ENCODE peak calls at places on chromosomes 7 and 10, in eight cellular contexts. J is CD4-positive, alpha-beta T cell; Z is T follicular helper cell; C is skeletal muscle cell; E is progenitor cell of endocrine pancreas; N is stimulated activated naive B cell treated with anti-CD40 and anti-IgM and Interleukin-4, amounts not matched to agents 10 μg/mL and 1 μg/mL and 100 μg/mL, for 72 hours; R is iPS-NIHi11; O is stimulated activated CD8-positive, alpha-beta memory T cell treated with anti-CD3 and anti-CD28 coated beads, Interleukin-7, amount 100 ng/mL, for 24 hours. Q is an unnamed sample.

GRCh38 chr10:102281103-102281502 is 35.8 kb downstream of the GBF1 start:
- DNase-seq in J (no peak), Z (no peak), C (no peak), E (no peak), N (no peak), R (no peak), O (no peak), Q (no peak)

GRCh38 chr7:31443457-31443856 is 70.4 kb upstream of the ITPRID1 start:
- DNase-seq in J (no peak), Z (no peak), C (no peak), E (no peak), N (no peak), R (peak), O (no peak), Q (no peak)

GRCh38 chr7:12895296-12895695 is 207.9 kb downstream of the ARL4A start:
- DNase-seq in J (no peak), Z (no peak), C (no peak), E (no peak), N (no peak), R (no peak), O (no peak), Q (no peak)

GRCh38 chr10:22229756-22230330 is 12.0 kb upstream of the EBLN1 start:
- DNase-seq in J (no peak), Z (no peak), C (no peak), E (no peak), N (no peak), R (no peak), O (no peak), Q (no peak)

GRCh38 chr10:102868976-102869289 is 337 bp upstream of the AS3MT start:
- DNase-seq in J (no peak), Z (no peak), C (no peak), E (no peak), N (no peak), R (peak), O (no peak), Q (no peak)

GRCh38 chr10:9681655-9682054 is 1336.0 kb upstream of the CELF2 start:
- DNase-seq in J (no peak), Z (no peak), C (no peak), E (no peak), N (no peak), R (no peak), O (no peak), Q (no peak)

GRCh38 chr7:124062171-124062570 is 29.3 kb upstream of the TMEM229A start:
- DNase-seq in J (no peak), Z (no peak), C (no peak), E (no peak), N (no peak), R (no peak), O (no peak), Q (no peak)

GRCh38 chr10:61901829-61902447 is 439 bp downstream of the ARID5B start:
- DNase-seq in J (no peak), Z (no peak), C (no peak), E (no peak), N (no peak), R (peak), O (no peak), Q (no peak)

GRCh38 chr7:43612128-43612527 is 29.2 kb downstream of the STK17A start:
- DNase-seq in J (no peak), Z (no peak), C (no peak), E (no peak), N (no peak), R (no peak), O (no peak), Q (no peak)

GRCh38 chr7:141991144-141991543 is 4.5 kb upstream of the MGAM start:
- DNase-seq in J (no peak), Z (no peak), C (no peak), E (no peak), N (no peak), R (no peak), O (no peak), Q (no peak)

GRCh38 chr10:124717911-124718734 is 26.1 kb downstream of the FAM53B start:
- DNase-seq in J (peak), Z (peak), C (no peak), E (no peak), N (peak), R (no peak), O (peak), Q (no peak)

GRCh38 chr7:131110294-131111080 is 217.2 kb upstream of the MKLN1 start:
- DNase-seq in J (no peak), Z (no peak), C (no peak), E (no peak), N (no peak), R (peak), O (no peak), Q (peak)

GRCh38 chr10:964988-965417 is 23.2 kb upstream of the GTPBP4 start:
- DNase-seq in J (no peak), Z (no peak), C (no peak), E (no peak), N (no peak), R (no peak), O (no peak), Q (peak)

GRCh38 chr10:70292016-70292415 is 8.2 kb upstream of the NPFFR1 start:
- DNase-seq in J (no peak), Z (no peak), C (no peak), E (no peak), N (no peak), R (no peak), O (no peak), Q (no peak)

GRCh38 chr7:42198296-42198695 is 38.7 kb downstream of the GLI3 start:
- DNase-seq in J (no peak), Z (no peak), C (no peak), E (no peak), N (no peak), R (no peak), O (no peak), Q (no peak)

GRCh38 chr10:10045765-10046028 is 972.0 kb upstream of the CELF2 start:
- DNase-seq in J (no peak), Z (no peak), C (no peak), E (no peak), N (no peak), R (no peak), O (no peak), Q (no peak)

GRCh38 chr7:66627876-66628360 is 763 bp upstream of the KCTD7 start:
- DNase-seq in J (peak), Z (no peak), C (no peak), E (no peak), N (no peak), R (no peak), O (no peak), Q (peak)

GRCh38 chr10:54402576-54402975 is 398.5 kb downstream of the PCDH15 start:
- DNase-seq in J (no peak), Z (no peak), C (no peak), E (no peak), N (no peak), R (peak), O (no peak), Q (no peak)

GRCh38 chr10:25758041-25758457 is 176.0 kb upstream of the MYO3A start:
- DNase-seq in J (no peak), Z (no peak), C (no peak), E (no peak), N (no peak), R (peak), O (no peak), Q (no peak)

GRCh38 chr7:12423355-12423994 is 19.8 kb upstream of the VWDE start:
- DNase-seq in J (no peak), Z (no peak), C (peak), E (no peak), N (no peak), R (no peak), O (no peak), Q (no peak)

GRCh38 chr10:93437000-93437945 is 44.9 kb downstream of the MYOF start:
- DNase-seq in J (no peak), Z (no peak), C (peak), E (no peak), N (no peak), R (peak), O (no peak), Q (no peak)

GRCh38 chr10:132397036-132397541 is at the start of gene PWWP2B:
- DNase-seq in J (peak), Z (peak), C (no peak), E (no peak), N (no peak), R (peak), O (no peak), Q (no peak)

GRCh38 chr7:82442492-82443043 is 1.0 kb downstream of the CACNA2D1 start:
- DNase-seq in J (no peak), Z (no peak), C (no peak), E (no peak), N (no peak), R (peak), O (no peak), Q (peak)

GRCh38 chr10:103542764-103543616 is 49.5 kb downstream of the NEURL1 start:
- DNase-seq in J (no peak), Z (no peak), C (no peak), E (no peak), N (no peak), R (peak), O (no peak), Q (no peak)

GRCh38 chr10:89160339-89160738 is 46.8 kb downstream of the CH25H start:
- DNase-seq in J (no peak), Z (no peak), C (no peak), E (no peak), N (no peak), R (no peak), O (no peak), Q (no peak)

GRCh38 chr7:5139998-5140397 is 50.0 kb upstream of the WIPI2 start:
- DNase-seq in J (no peak), Z (no peak), C (no peak), E (peak), N (peak), R (peak), O (no peak), Q (no peak)

GRCh38 chr7:1691601-1692499 is 21.8 kb downstream of the ELFN1 start:
- DNase-seq in J (peak), Z (no peak), C (no peak), E (peak), N (no peak), R (peak), O (no peak), Q (peak)

GRCh38 chr10:113746188-113746950 is 5.1 kb upstream of the PLEKHS1 start:
- DNase-seq in J (no peak), Z (no peak), C (no peak), E (no peak), N (no peak), R (no peak), O (no peak), Q (no peak)

GRCh38 chr7:130662426-130662825 is 6.1 kb downstream of the COPG2 start:
- DNase-seq in J (no peak), Z (no peak), C (no peak), E (no peak), N (no peak), R (no peak), O (no peak), Q (no peak)

GRCh38 chr7:5455581-5456222 is 32.1 kb upstream of the TNRC18 start:
- DNase-seq in J (no peak), Z (no peak), C (no peak), E (no peak), N (no peak), R (no peak), O (no peak), Q (no peak)

GRCh38 chr7:33452805-33453502 is 323.6 kb downstream of the BBS9 start:
- DNase-seq in J (no peak), Z (no peak), C (no peak), E (no peak), N (no peak), R (no peak), O (no peak), Q (no peak)

GRCh38 chr10:101749511-101750016 is 26.4 kb downstream of the FGF8 start:
- DNase-seq in J (no peak), Z (no peak), C (no peak), E (no peak), N (no peak), R (no peak), O (no peak), Q (no peak)

GRCh38 chr10:53260213-53260612 is 487.6 kb upstream of the MBL2 start:
- DNase-seq in J (no peak), Z (no peak), C (no peak), E (no peak), N (no peak), R (no peak), O (no peak), Q (no peak)

GRCh38 chr10:6128591-6129383 is 40.0 kb downstream of the RBM17 start:
- DNase-seq in J (no peak), Z (no peak), C (no peak), E (no peak), N (no peak), R (no peak), O (no peak), Q (no peak)

GRCh38 chr10:17665742-17666141 is 21.8 kb downstream of the STAM start:
- DNase-seq in J (no peak), Z (no peak), C (peak), E (no peak), N (no peak), R (no peak), O (no peak), Q (no peak)

GRCh38 chr7:128141683-128142195 is 99.3 kb upstream of the LEP start:
- DNase-seq in J (no peak), Z (no peak), C (no peak), E (no peak), N (no peak), R (no peak), O (no peak), Q (no peak)

GRCh38 chr10:8235253-8236027 is 181.0 kb downstream of the GATA3 start:
- DNase-seq in J (no peak), Z (no peak), C (no peak), E (no peak), N (no peak), R (peak), O (no peak), Q (no peak)

GRCh38 chr7:78043159-78043558 is 244.6 kb downstream of the PHTF2 start:
- DNase-seq in J (no peak), Z (no peak), C (no peak), E (no peak), N (no peak), R (no peak), O (no peak), Q (no peak)

GRCh38 chr10:79224992-79225391 is 122.3 kb upstream of the PPIF start:
- DNase-seq in J (no peak), Z (no peak), C (no peak), E (no peak), N (no peak), R (no peak), O (no peak), Q (no peak)